ENCODE peak calls at places on chromosomes 5 and 9, in eight cellular contexts. O is GM12865; W is right atrium auricular region; I is left ventricle myocardium superior; G is kidney epithelial cell; F is T-helper 1 cell; K is CD4-positive, alpha-beta T cell; Z is non-pigmented ciliary epithelial cell. D is an unnamed sample.

GRCh38 chr9:76716270-76716669 is 48.0 kb upstream of the PCA3 start:
- DNase-seq in K (no peak), F (no peak), O (no peak), G (no peak), I (no peak), Z (no peak), W (no peak), D (no peak)

GRCh38 chr5:34627794-34628193 is 28.3 kb upstream of the RAI14 start:
- DNase-seq in W (no peak), I (no peak), O (no peak), Z (peak; percentile 86), F (no peak), K (no peak), G (peak; percentile 70), D (no peak)

GRCh38 chr5:177471610-177472356 is 1.7 kb downstream of the DBN1 start:
- DNase-seq in K (no peak), Z (no peak), O (no peak), I (peak; percentile 83), G (no peak), F (no peak), W (peak; percentile 85), D (peak; percentile 83)

GRCh38 chr5:16178745-16179372 is 732 bp downstream of the MARCHF11 start:
- DNase-seq in K (peak; percentile 6), Z (peak; percentile 10), O (peak; percentile 16), F (no peak), G (peak; percentile 23), W (no peak), I (peak; percentile 89), D (peak; percentile 75)

GRCh38 chr9:38686923-38687322 is 33.0 kb downstream of the FAM240B start:
- DNase-seq in G (no peak), Z (no peak), I (no peak), K (no peak), F (no peak), O (no peak), W (peak; percentile 42), D (no peak)

GRCh38 chr5:36462295-36463021 is 143.9 kb upstream of the SLC1A3 start:
- DNase-seq in F (no peak), I (no peak), K (no peak), Z (no peak), O (no peak), W (no peak), G (no peak), D (no peak)

GRCh38 chr5:2756764-2757163 is 5.3 kb upstream of the IRX2 start:
- DNase-seq in I (no peak), G (no peak), F (no peak), O (no peak), W (peak; percentile 46), K (no peak), Z (no peak), D (no peak)

GRCh38 chr5:6291961-6292360 is 86.4 kb downstream of the MED10 start:
- DNase-seq in O (peak; percentile 40), G (no peak), I (no peak), W (no peak), Z (no peak), F (no peak), K (no peak), D (no peak)

GRCh38 chr9:11158676-11159075 is 545.9 kb upstream of the PTPRD start:
- DNase-seq in K (no peak), W (no peak), G (no peak), Z (no peak), I (no peak), O (no peak), F (no peak), D (no peak)

GRCh38 chr9:69174645-69175487 is 789 bp downstream of the TJP2 start:
- DNase-seq in G (peak; percentile 92), Z (peak; percentile 97), F (no peak), W (peak; percentile 75), I (peak; percentile 39), O (peak; percentile 88), K (no peak), D (no peak)

GRCh38 chr9:77513457-77513856 is 134.7 kb downstream of the GNA14 start:
- DNase-seq in Z (no peak), O (no peak), F (no peak), I (no peak), K (no peak), W (no peak), G (no peak), D (no peak)

GRCh38 chr5:9456435-9457042 is 89.3 kb downstream of the SEMA5A start:
- DNase-seq in I (no peak), Z (peak; percentile 64), K (no peak), O (no peak), F (no peak), W (no peak), G (peak; percentile 67), D (no peak)

GRCh38 chr9:107644774-107645463 is 155.3 kb upstream of the KLF4 start:
- DNase-seq in I (peak; percentile 60), W (peak; percentile 79), G (no peak), Z (no peak), O (no peak), F (no peak), K (no peak), D (peak; percentile 85)

GRCh38 chr9:110947645-110948044 is 90.6 kb downstream of the LPAR1 start:
- DNase-seq in W (no peak), Z (no peak), F (no peak), O (no peak), G (no peak), I (no peak), K (no peak), D (no peak)

GRCh38 chr9:21967707-21968106 is 26.5 kb downstream of the CDKN2A start:
- DNase-seq in O (no peak), W (no peak), F (no peak), K (no peak), Z (no peak), G (no peak), I (no peak), D (no peak)

GRCh38 chr5:154627711-154628678 is 127.2 kb upstream of the LARP1 start:
- DNase-seq in I (no peak), G (no peak), K (no peak), F (no peak), W (no peak), O (no peak), Z (no peak), D (no peak)

GRCh38 chr5:72093231-72093630 is 14.0 kb upstream of the MAP1B start:
- DNase-seq in G (no peak), K (no peak), W (no peak), I (no peak), F (no peak), Z (no peak), O (no peak), D (no peak)

GRCh38 chr9:129282308-129283211 is 104.5 kb upstream of the IER5L start:
- DNase-seq in I (no peak), G (no peak), K (no peak), O (no peak), Z (no peak), F (no peak), W (peak; percentile 55), D (no peak)

GRCh38 chr9:127877566-127877998 is at the start of gene AK1:
- DNase-seq in K (no peak), O (no peak), W (peak; percentile 84), F (no peak), I (peak; percentile 90), G (no peak), Z (no peak), D (peak; percentile 87)

GRCh38 chr9:136092741-136093140 is 2.3 kb downstream of the NACC2 start:
- DNase-seq in I (no peak), G (no peak), W (no peak), Z (no peak), O (no peak), F (no peak), K (no peak), D (peak; percentile 8)

GRCh38 chr5:168364738-168365550 is 73.5 kb downstream of the WWC1 start:
- DNase-seq in G (no peak), Z (no peak), W (no peak), K (no peak), O (no peak), F (no peak), I (no peak), D (peak; percentile 52)

GRCh38 chr5:19314840-19315239 is 673.2 kb downstream of the CDH18 start:
- DNase-seq in W (no peak), I (no peak), G (peak; percentile 28), F (no peak), Z (no peak), O (no peak), K (no peak), D (no peak)

GRCh38 chr5:102262688-102263087 is 33.4 kb downstream of the SLCO4C1 start:
- DNase-seq in I (no peak), G (no peak), O (no peak), K (no peak), F (no peak), Z (no peak), W (no peak), D (no peak)

GRCh38 chr9:71587576-71588362 is 180.5 kb downstream of the CEMIP2 start:
- DNase-seq in K (no peak), O (no peak), G (peak; percentile 57), F (no peak), Z (no peak), I (no peak), W (no peak), D (no peak)

GRCh38 chr5:51811883-51812282 is 428.6 kb downstream of the ISL1 start:
- DNase-seq in K (no peak), G (no peak), W (no peak), I (no peak), O (no peak), Z (no peak), F (no peak), D (no peak)

GRCh38 chr5:149448831-149449714 is 70.0 kb upstream of the IL17B start:
- DNase-seq in K (no peak), Z (no peak), F (no peak), I (no peak), W (no peak), G (no peak), O (no peak), D (no peak)

GRCh38 chr5:147685991-147686390 is 96.5 kb downstream of the JAKMIP2 start:
- DNase-seq in Z (no peak), F (no peak), G (peak; percentile 14), W (no peak), K (no peak), O (no peak), I (no peak), D (no peak)

GRCh38 chr5:134511796-134512660 is 13.4 kb upstream of the JADE2 start:
- DNase-seq in O (no peak), G (no peak), W (peak; percentile 90), F (no peak), K (no peak), Z (no peak), I (peak; percentile 79), D (peak; percentile 90)

GRCh38 chr5:177542816-177543472 is 11.4 kb downstream of the FAM193B start:
- DNase-seq in I (no peak), G (no peak), O (no peak), F (no peak), Z (no peak), K (no peak), W (no peak), D (no peak)